ENCODE peak calls at places on chromosomes 2 and 18, in six cellular contexts. H is transverse colon, A is psoas muscle, I is fibroblast of villous mesenchyme, X is fibroblast of lung, C is cardiac muscle cell. R is an unnamed sample.

GRCh38 chr2:1626271-1626681 is 118.0 kb downstream of the PXDN start:
- DNase-seq in H (no peak), A (no peak), X (no peak), I (peak; percentile 44), C (no peak), R (no peak)

GRCh38 chr2:237438082-237438925 is 24.3 kb upstream of the COL6A3 start:
- DNase-seq in H (peak; percentile 55), A (no peak), X (no peak), C (no peak), I (no peak), R (no peak)

GRCh38 chr2:238007924-238008323 is 41.1 kb downstream of the UBE2F start:
- DNase-seq in H (no peak), I (no peak), C (no peak), X (no peak), A (no peak), R (no peak)

GRCh38 chr2:118112771-118113334 is 24.6 kb downstream of the INSIG2 start:
- DNase-seq in A (no peak), H (no peak), X (peak; percentile 82), I (peak; percentile 90), C (peak; percentile 63), R (peak; percentile 90)

GRCh38 chr2:187372213-187372612 is 75.8 kb downstream of the CALCRL start:
- DNase-seq in H (no peak), X (peak; percentile 56), A (no peak), C (peak; percentile 51), I (peak; percentile 23), R (no peak)

GRCh38 chr2:147345246-147345645 is 499.6 kb upstream of the ACVR2A start:
- DNase-seq in C (peak; percentile 32), H (no peak), X (peak; percentile 72), A (no peak), I (peak; percentile 30), R (no peak)

GRCh38 chr2:83817511-83817910 is 641.6 kb downstream of the SUCLG1 start:
- DNase-seq in H (no peak), I (peak; percentile 0), C (peak; percentile 6), X (peak; percentile 2), A (no peak), R (no peak)

GRCh38 chr2:230877131-230877736 is 12.5 kb downstream of the ITM2C start:
- DNase-seq in C (no peak), H (peak; percentile 62), A (no peak), X (no peak), I (no peak), R (no peak)

GRCh38 chr2:59029058-59029457 is 787.9 kb upstream of the FANCL start:
- DNase-seq in I (no peak), H (no peak), A (peak; percentile 67), X (no peak), C (no peak), R (no peak)

GRCh38 chr2:8797682-8798081 is 39.7 kb downstream of the KIDINS220 start:
- DNase-seq in H (no peak), X (no peak), I (no peak), A (no peak), C (peak; percentile 29), R (no peak)

GRCh38 chr2:11980809-11981208 is 234.4 kb downstream of the LPIN1 start:
- DNase-seq in A (no peak), X (no peak), I (peak; percentile 21), H (no peak), C (no peak), R (no peak)

GRCh38 chr2:143246815-143247744 is 117.9 kb downstream of the ARHGAP15 start:
- DNase-seq in H (peak; percentile 13), C (no peak), I (no peak), X (no peak), A (no peak), R (no peak)

GRCh38 chr18:2985628-2986027 is 27.3 kb downstream of the LPIN2 start:
- DNase-seq in X (peak; percentile 57), A (no peak), I (peak; percentile 80), H (no peak), C (peak; percentile 68), R (no peak)

GRCh38 chr18:52082250-52082649 is 257.7 kb upstream of the DCC start:
- DNase-seq in C (no peak), I (no peak), X (no peak), H (no peak), A (no peak), R (no peak)

GRCh38 chr2:19866741-19867140 is 35.0 kb downstream of the TTC32 start:
- DNase-seq in H (no peak), C (no peak), A (no peak), X (no peak), I (no peak), R (no peak)

GRCh38 chr18:38539373-38539772 is 973.8 kb upstream of the CELF4 start:
- DNase-seq in H (no peak), C (no peak), A (no peak), X (no peak), I (no peak), R (no peak)

GRCh38 chr2:106147665-106148064 is 46.4 kb downstream of the UXS1 start:
- DNase-seq in X (no peak), I (no peak), C (no peak), H (no peak), A (no peak), R (no peak)

GRCh38 chr2:15159751-15160177 is 401.4 kb downstream of the NBAS start:
- DNase-seq in C (peak; percentile 64), H (no peak), I (peak; percentile 44), A (no peak), X (peak; percentile 77), R (peak; percentile 15)

DNA sequence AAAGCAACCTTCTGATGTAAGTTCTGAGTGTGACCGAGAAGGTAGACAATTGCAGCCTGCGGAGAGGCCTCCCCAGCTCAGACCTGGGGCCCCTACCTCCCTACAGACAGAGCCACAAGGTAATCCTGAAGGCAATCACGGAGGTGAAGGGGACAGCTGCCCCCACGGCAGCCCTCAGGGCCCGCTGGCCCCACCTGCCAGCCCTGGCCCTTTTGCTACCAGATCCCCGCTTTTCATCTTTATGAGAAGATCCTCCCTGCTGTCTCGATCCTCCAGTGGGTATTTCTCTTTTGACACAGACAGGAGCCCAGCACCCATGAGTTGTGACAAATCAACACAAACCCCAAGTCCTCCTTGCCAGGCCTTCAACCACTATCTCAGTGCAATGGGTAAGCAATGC is 3.0 kb downstream of the BCL2L11 start:
- DNase-seq in A (no peak), I (no peak), H (no peak), X (no peak), C (no peak), R (no peak)
- H3K4me3 ChIP-seq in A (peak overlapping the region; percentile 84), I (no peak overlapping the region), H (peak overlapping the region; percentile 73), X (no peak overlapping the region), C (peak overlapping the region; percentile 96), R (peak overlapping the region; percentile 68)

GRCh38 chr18:45631077-45631476 is 15.8 kb downstream of the SLC14A2 start:
- DNase-seq in C (no peak), X (no peak), H (no peak), A (no peak), I (no peak), R (no peak)

GRCh38 chr18:45625596-45625995 is 10.3 kb downstream of the SLC14A2 start:
- DNase-seq in C (no peak), A (no peak), H (no peak), I (no peak), X (no peak), R (no peak)

GRCh38 chr18:45628979-45629958 is 14.0 kb downstream of the SLC14A2 start:
- DNase-seq in I (no peak), X (peak; percentile 25), C (peak; percentile 45), H (no peak), A (no peak), R (no peak)

GRCh38 chr18:45627204-45627526 is 11.9 kb downstream of the SLC14A2 start:
- DNase-seq in I (no peak), X (no peak), H (no peak), C (no peak), A (no peak), R (no peak)

DNA sequence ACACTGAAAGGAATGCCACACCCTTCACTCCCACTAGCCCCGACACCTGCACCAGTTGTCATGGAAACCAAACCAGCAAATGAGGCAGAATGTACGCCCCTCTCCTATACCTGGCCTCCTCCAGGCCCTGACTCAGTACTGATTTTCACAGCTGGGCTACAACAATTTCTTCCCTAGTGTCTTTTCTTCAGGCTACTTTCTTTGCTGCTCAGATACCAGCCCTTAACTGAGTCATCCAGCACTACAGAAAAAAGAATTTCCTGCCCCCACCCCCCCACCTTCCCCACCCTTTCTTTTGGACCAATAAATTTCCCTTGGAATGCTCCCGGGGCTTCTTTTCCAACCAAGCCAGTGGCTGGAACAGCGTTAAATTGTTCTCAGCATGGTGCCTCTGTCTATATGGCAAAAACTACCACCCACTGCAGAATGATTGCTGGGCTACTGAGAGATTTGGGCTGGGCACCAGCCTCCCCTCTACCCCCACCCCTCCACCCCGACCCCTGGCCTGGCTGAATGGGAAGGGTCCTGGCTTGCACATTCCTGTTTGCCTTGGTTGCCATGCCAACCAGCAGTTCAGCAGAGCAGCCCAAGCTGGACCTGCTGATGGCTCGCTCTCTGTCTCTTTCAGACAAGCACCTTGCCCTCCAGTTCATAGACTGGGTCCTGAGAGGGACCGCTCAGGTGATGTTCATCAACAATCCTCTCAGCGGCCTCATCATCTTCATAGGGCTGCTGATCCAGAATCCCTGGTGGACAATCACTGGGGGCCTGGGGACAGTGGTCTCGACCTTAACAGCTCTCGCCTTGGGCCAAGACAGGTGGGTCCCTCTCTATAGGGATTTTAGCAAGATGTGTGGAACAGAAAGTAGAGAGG is 11.3 kb downstream of the SLC14A2 start:
- DNase-seq in A (no peak), I (no peak), H (no peak), X (no peak), C (peak; percentile 27), R (no peak)
- H3K4me3 ChIP-seq in A (no peak overlapping the region), I (no peak overlapping the region), H (no peak overlapping the region), X (no peak overlapping the region), C (no peak overlapping the region), R (no peak overlapping the region)

DNA sequence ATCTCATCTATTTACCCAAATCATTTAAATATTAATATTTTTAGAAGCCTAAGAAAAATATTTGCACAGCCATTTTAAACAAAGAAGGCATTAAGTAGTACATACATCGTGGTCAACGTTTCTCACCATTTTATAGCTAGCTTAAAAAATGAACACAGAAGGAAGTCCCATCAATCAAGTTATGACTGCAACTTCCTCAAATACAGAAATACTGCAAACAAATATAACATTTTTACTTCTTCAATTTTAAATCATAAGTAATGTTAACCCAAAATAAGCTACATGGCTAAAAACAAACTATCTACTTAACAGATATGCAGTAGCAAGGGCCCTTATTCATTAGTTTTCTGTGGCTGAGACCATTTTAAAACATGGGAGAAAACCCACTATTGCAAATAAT is 30.6 kb downstream of the ITSN2 start:
- DNase-seq in H (no peak), A (no peak), I (no peak), X (no peak), C (no peak), R (no peak)
- H3K4me3 ChIP-seq in H (no peak overlapping the region), A (no peak overlapping the region), I (no peak overlapping the region), X (no peak overlapping the region), C (no peak overlapping the region), R (no peak overlapping the region)

GRCh38 chr2:239204876-239205468 is 195.8 kb downstream of the HDAC4 start:
- DNase-seq in X (no peak), I (no peak), H (no peak), A (peak; percentile 61), C (no peak), R (no peak)

GRCh38 chr2:239202343-239202742 is 198.5 kb downstream of the HDAC4 start:
- DNase-seq in A (peak; percentile 71), C (no peak), I (no peak), X (no peak), H (no peak), R (no peak)

GRCh38 chr2:239202836-239203235 is 198.0 kb downstream of the HDAC4 start:
- DNase-seq in X (no peak), C (no peak), A (peak; percentile 54), I (no peak), H (no peak), R (no peak)

GRCh38 chr2:239204143-239204875 is 196.5 kb downstream of the HDAC4 start:
- DNase-seq in A (peak; percentile 32), X (no peak), I (no peak), C (no peak), H (no peak), R (no peak)

GRCh38 chr2:239203443-239204142 is 197.2 kb downstream of the HDAC4 start:
- DNase-seq in X (no peak), A (no peak), H (no peak), I (no peak), C (no peak), R (no peak)
- H3K4me3 ChIP-seq in X (no peak overlapping the region), A (no peak overlapping the region), H (no peak overlapping the region), I (no peak overlapping the region), C (no peak overlapping the region), R (no peak overlapping the region)